ENCODE peak calls at places on chromosome 2, in six cellular contexts. M is effector memory CD4-positive, alpha-beta T cell; A is astrocyte of the spinal cord; T is fibroblast of mammary gland; G is tibial artery; S is GM23248. B is an unnamed sample.

GRCh38 chr2:128439231-128440086 is 120.8 kb upstream of the HS6ST1 start:
- DNase-seq in M (no peak), A (no peak), T (no peak), G (peak), S (no peak), B (no peak)

GRCh38 chr2:214593723-214594122 is 182.9 kb downstream of the VWC2L start:
- DNase-seq in M (no peak), A (peak), T (peak), G (no peak), S (peak), B (no peak)

GRCh38 chr2:241933175-241933911 is 63.8 kb downstream of the RTP5 start:
- DNase-seq in M (no peak), A (peak), T (peak), G (no peak), S (peak), B (peak)

GRCh38 chr2:153912798-153913396 is 41.2 kb downstream of the GALNT13 start:
- DNase-seq in M (no peak), A (no peak), T (no peak), G (no peak), S (no peak), B (no peak)

GRCh38 chr2:147204102-147204501 is 640.7 kb upstream of the ACVR2A start:
- DNase-seq in M (no peak), A (peak), T (peak), G (no peak), S (peak), B (peak)

GRCh38 chr2:163462993-163463392 is 272.8 kb downstream of the FIGN start:
- DNase-seq in M (no peak), A (no peak), T (no peak), G (no peak), S (no peak), B (no peak)

GRCh38 chr2:70685771-70686171 is 82.2 kb downstream of the ADD2 start:
- DNase-seq in M (no peak), A (no peak), T (no peak), G (peak), S (no peak), B (no peak)

GRCh38 chr2:235106874-235107639 is 155.2 kb downstream of the SH3BP4 start:
- DNase-seq in M (no peak), A (peak), T (peak), G (peak), S (peak), B (peak)

GRCh38 chr2:189578272-189578671 is 2.3 kb downstream of the SLC40A1 start:
- DNase-seq in M (no peak), A (no peak), T (no peak), G (no peak), S (no peak), B (no peak)
- H3K4me3 ChIP-seq in M (no peak), A (no peak), T (no peak), G (peak), S (no peak), B (no peak)

DNA sequence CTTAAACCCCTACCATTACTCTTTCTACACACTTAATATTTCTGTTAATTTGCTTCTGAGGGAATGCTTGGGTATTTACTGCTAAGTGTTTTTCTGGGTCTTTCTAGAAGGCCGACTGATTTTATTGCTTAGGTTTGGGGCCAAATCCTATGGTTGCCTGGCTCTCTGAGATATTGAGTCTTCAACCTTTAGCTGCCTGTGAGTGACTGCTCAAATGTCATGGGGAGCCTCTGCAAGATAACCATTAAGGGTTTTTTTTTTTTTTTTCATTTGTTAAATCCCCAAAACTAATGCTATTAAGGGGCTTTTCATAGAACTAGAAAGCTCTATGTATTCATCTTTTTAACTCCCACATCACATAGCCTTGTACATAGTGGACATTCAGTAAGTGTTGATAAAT is 5.0 kb downstream of the OSBPL6 start:
- DNase-seq in M (no peak), A (no peak), T (no peak), G (no peak), S (no peak), B (no peak)
- H3K4me3 ChIP-seq in M (no peak), A (no peak), T (no peak), G (no peak), S (no peak), B (no peak)

DNA sequence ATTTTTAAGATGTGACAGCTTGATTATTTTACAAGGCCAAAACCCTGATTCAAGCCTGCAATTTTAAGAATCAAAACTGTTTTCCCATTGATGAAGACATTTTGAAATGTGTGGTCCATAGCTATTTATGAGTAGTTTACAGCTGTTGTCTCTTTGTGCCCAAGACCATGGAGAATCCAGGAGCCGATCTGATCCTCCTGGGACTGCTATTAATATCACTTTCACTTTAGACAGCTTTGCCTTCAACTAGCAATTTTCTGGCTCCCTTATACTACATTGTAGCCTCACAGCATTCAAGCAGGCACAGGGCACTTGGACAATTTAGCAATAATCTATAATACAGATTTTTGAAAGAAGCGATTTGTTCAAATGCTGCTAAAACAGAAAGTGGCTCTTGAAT is 172.9 kb downstream of the SLC8A1 start:
- DNase-seq in M (no peak), A (peak), T (peak), G (no peak), S (peak), B (peak)
- H3K4me3 ChIP-seq in M (no peak), A (no peak), T (no peak), G (peak), S (peak), B (peak)

GRCh38 chr2:161165811-161166210 is 5.6 kb downstream of the TANK start:
- DNase-seq in M (no peak), A (no peak), T (no peak), G (no peak), S (peak), B (no peak)

GRCh38 chr2:161163438-161163837 is 3.2 kb downstream of the TANK start:
- DNase-seq in M (no peak), A (no peak), T (no peak), G (no peak), S (no peak), B (no peak)

GRCh38 chr2:161166538-161167409 is 6.5 kb downstream of the TANK start:
- DNase-seq in M (peak), A (peak), T (peak), G (no peak), S (no peak), B (no peak)

GRCh38 chr2:161169335-161169734 is 9.1 kb downstream of the TANK start:
- DNase-seq in M (no peak), A (no peak), T (no peak), G (no peak), S (no peak), B (no peak)

GRCh38 chr2:161165266-161165665 is 5.0 kb downstream of the TANK start:
- DNase-seq in M (no peak), A (peak), T (peak), G (no peak), S (peak), B (peak)
- H3K4me3 ChIP-seq in M (no peak), A (no peak), T (no peak), G (no peak), S (peak), B (no peak)

GRCh38 chr2:238290715-238291549 is 2.5 kb upstream of the PER2 start:
- DNase-seq in M (no peak), A (no peak), T (no peak), G (no peak), S (no peak), B (no peak)
- H3K4me3 ChIP-seq in M (no peak), A (no peak), T (no peak), G (no peak), S (no peak), B (no peak)

DNA sequence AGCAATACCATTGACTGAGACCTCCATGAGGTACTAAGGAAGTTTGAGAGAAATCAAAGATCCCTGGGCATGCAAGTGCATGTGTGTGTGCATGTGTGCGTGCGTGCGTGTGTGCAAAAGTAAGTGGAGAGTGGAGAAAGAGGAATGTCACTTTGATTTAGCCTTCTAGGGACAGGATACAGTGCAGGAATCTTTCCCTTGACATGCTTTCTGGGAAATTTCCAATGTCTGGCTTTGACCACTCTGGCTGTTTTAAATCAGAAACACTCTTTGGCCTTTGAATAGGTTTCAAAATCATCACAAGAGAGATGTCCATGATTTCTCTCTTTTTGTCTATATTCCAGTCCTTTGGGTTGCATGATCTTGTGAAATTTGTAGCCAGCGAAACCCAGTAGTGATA is 162.0 kb downstream of the ALK start:
- DNase-seq in M (no peak), A (no peak), T (no peak), G (no peak), S (no peak), B (no peak)
- H3K4me3 ChIP-seq in M (no peak), A (no peak), T (no peak), G (no peak), S (no peak), B (no peak)

GRCh38 chr2:205720451-205720902 is 38.2 kb downstream of the NRP2 start:
- DNase-seq in M (no peak), A (no peak), T (no peak), G (no peak), S (no peak), B (no peak)

GRCh38 chr2:205722538-205722878 is 40.2 kb downstream of the NRP2 start:
- DNase-seq in M (no peak), A (no peak), T (no peak), G (no peak), S (no peak), B (no peak)

GRCh38 chr2:205719864-205720263 is 37.6 kb downstream of the NRP2 start:
- DNase-seq in M (no peak), A (no peak), T (no peak), G (no peak), S (no peak), B (no peak)

GRCh38 chr2:205723174-205723573 is 40.9 kb downstream of the NRP2 start:
- DNase-seq in M (no peak), A (no peak), T (peak), G (no peak), S (peak), B (peak)

GRCh38 chr2:205721057-205721767 is 38.9 kb downstream of the NRP2 start:
- DNase-seq in M (no peak), A (no peak), T (no peak), G (no peak), S (peak), B (no peak)
- H3K4me3 ChIP-seq in M (no peak), A (no peak), T (no peak), G (no peak), S (no peak), B (no peak)

GRCh38 chr2:200373973-200374416 is 67.5 kb downstream of the SPATS2L start:
- DNase-seq in M (no peak), A (no peak), T (no peak), G (no peak), S (no peak), B (no peak)
- H3K4me3 ChIP-seq in M (peak), A (no peak), T (no peak), G (no peak), S (no peak), B (no peak)

DNA sequence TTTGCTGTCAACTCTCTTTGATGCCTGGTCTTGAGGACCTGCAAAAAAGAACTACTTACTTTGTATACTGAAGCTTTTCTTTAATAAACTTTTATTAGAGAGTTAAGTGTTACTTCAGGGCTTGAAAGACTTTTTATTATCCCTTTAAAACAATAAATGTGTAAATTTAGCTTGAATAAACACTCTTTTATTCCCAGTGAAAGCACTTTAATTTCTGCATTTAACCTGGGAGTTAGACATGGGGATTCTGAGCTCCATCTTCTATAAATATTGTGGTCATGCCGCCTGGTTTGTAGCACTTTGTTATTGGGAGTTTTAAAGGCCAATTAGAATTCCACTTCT is 17.8 kb upstream of the E2F6 start:
- DNase-seq in M (no peak), A (no peak), T (no peak), G (no peak), S (no peak), B (no peak)
- H3K4me3 ChIP-seq in M (no peak), A (no peak), T (no peak), G (no peak), S (no peak), B (no peak)